ENCODE peak calls at places on chromosomes 4 and X, in five cellular contexts. Y, W, F, H and R are unnamed samples.

GRCh38 chrX:118347131-118347530 is 1.2 kb downstream of the WDR44 start:
- DNase-seq in Y (peak), W (no peak), F (no peak), H (peak), R (no peak)

GRCh38 chrX:154695913-154696312 is 42.5 kb upstream of the CTAG2 start:
- DNase-seq in Y (no peak), W (no peak), F (no peak), H (no peak), R (no peak)

GRCh38 chr4:141643557-141643956 is 7.2 kb downstream of the IL15 start:
- DNase-seq in Y (peak), W (no peak), F (no peak), H (peak), R (no peak)

GRCh38 chr4:5018603-5019002 is 655 bp downstream of the CYTL1 start:
- DNase-seq in Y (no peak), W (no peak), F (peak), H (no peak), R (no peak)

GRCh38 chrX:131728295-131729145 is 184.6 kb downstream of the OR13H1 start:
- DNase-seq in Y (peak), W (peak), F (no peak), H (no peak), R (no peak)

GRCh38 chrX:41145920-41146608 is 60.8 kb downstream of the USP9X start:
- DNase-seq in Y (peak), W (no peak), F (no peak), H (peak), R (no peak)

GRCh38 chrX:124223524-124223923 is 108.9 kb upstream of the TEX13D start:
- DNase-seq in Y (no peak), W (no peak), F (peak), H (no peak), R (no peak)

GRCh38 chr4:56803473-56803872 is 18.0 kb downstream of the SPINK2 start:
- DNase-seq in Y (peak), W (no peak), F (no peak), H (no peak), R (no peak)

GRCh38 chr4:174753031-174753430 is 76.0 kb downstream of the GLRA3 start:
- DNase-seq in Y (no peak), W (no peak), F (no peak), H (no peak), R (no peak)

GRCh38 chr4:28287837-28288236 is 1427.2 kb downstream of the STIM2 start:
- DNase-seq in Y (peak), W (no peak), F (no peak), H (peak), R (no peak)

GRCh38 chrX:8919801-8920200 is 114.1 kb downstream of the FAM9B start:
- DNase-seq in Y (no peak), W (no peak), F (no peak), H (no peak), R (no peak)

GRCh38 chr4:186689476-186689875 is 34.2 kb downstream of the FAT1 start:
- DNase-seq in Y (no peak), W (no peak), F (no peak), H (no peak), R (no peak)

GRCh38 chr4:24991015-24991414 is 39.7 kb downstream of the LGI2 start:
- DNase-seq in Y (peak), W (no peak), F (no peak), H (peak), R (no peak)

GRCh38 chr4:52550186-52550585 is 108.9 kb downstream of the USP46 start:
- DNase-seq in Y (peak), W (no peak), F (peak), H (peak), R (no peak)

GRCh38 chr4:85496146-85496849 is 21.3 kb downstream of the ARHGAP24 start:
- DNase-seq in Y (peak), W (no peak), F (no peak), H (peak), R (no peak)

GRCh38 chrX:125291124-125291523 is 28.5 kb upstream of the TEX13C start:
- DNase-seq in Y (no peak), W (no peak), F (no peak), H (no peak), R (no peak)

GRCh38 chr4:153560918-153561317 is 94.8 kb downstream of the TMEM131L start:
- DNase-seq in Y (peak), W (no peak), F (no peak), H (no peak), R (no peak)

GRCh38 chr4:48008021-48008596 is 8.4 kb downstream of the CNGA1 start:
- DNase-seq in Y (no peak), W (no peak), F (no peak), H (no peak), R (no peak)

GRCh38 chrX:154317391-154318000 is 21.9 kb downstream of the TKTL1 start:
- DNase-seq in Y (no peak), W (no peak), F (peak), H (peak), R (peak)

GRCh38 chr4:141121768-141122415 is 11.4 kb downstream of the RNF150 start:
- DNase-seq in Y (no peak), W (no peak), F (peak), H (no peak), R (no peak)

GRCh38 chr4:46648088-46648744 is 258.3 kb upstream of the GABRA2 start:
- DNase-seq in Y (peak), W (no peak), F (peak), H (peak), R (peak)

GRCh38 chr4:23934915-23935314 is 45.1 kb upstream of the PPARGC1A start:
- DNase-seq in Y (peak), W (peak), F (peak), H (peak), R (no peak)

GRCh38 chr4:165415910-165416309 is 37.1 kb downstream of the CPE start:
- DNase-seq in Y (no peak), W (no peak), F (no peak), H (no peak), R (no peak)

GRCh38 chrX:12975999-12976558 is 1.2 kb downstream of the TMSB4X start:
- DNase-seq in Y (peak), W (no peak), F (peak), H (peak), R (peak)

GRCh38 chr4:170259631-170260153 is 169.9 kb upstream of the AADAT start:
- DNase-seq in Y (peak), W (no peak), F (peak), H (peak), R (peak)

GRCh38 chrX:140299411-140299810 is 205.5 kb downstream of the SOX3 start:
- DNase-seq in Y (peak), W (no peak), F (no peak), H (no peak), R (no peak)

GRCh38 chr4:140756292-140757219 is at the start of gene TBC1D9:
- DNase-seq in Y (peak), W (peak), F (peak), H (peak), R (peak)

GRCh38 chr4:80412322-80412721 is 76.8 kb downstream of the CFAP299 start:
- DNase-seq in Y (no peak), W (no peak), F (no peak), H (no peak), R (no peak)

GRCh38 chrX:17549005-17549685 is 174.1 kb downstream of the NHS start:
- DNase-seq in Y (no peak), W (no peak), F (peak), H (no peak), R (no peak)

GRCh38 chr4:973431-974397 is at the start of gene DGKQ:
- DNase-seq in Y (peak), W (peak), F (peak), H (peak), R (peak)

GRCh38 chr4:23130845-23131244 is 438.1 kb downstream of the GBA3 start:
- DNase-seq in Y (no peak), W (no peak), F (no peak), H (no peak), R (no peak)

GRCh38 chr4:30362436-30362835 is 357.7 kb upstream of the PCDH7 start:
- DNase-seq in Y (no peak), W (no peak), F (no peak), H (no peak), R (no peak)

GRCh38 chr4:164313899-164314298 is 440.0 kb upstream of the SMIM31 start:
- DNase-seq in Y (no peak), W (no peak), F (no peak), H (no peak), R (no peak)

GRCh38 chrX:153781428-153782047 is 697 bp downstream of the SRPK3 start:
- DNase-seq in Y (no peak), W (no peak), F (no peak), H (no peak), R (no peak)

GRCh38 chr4:956531-957230 is 16.7 kb downstream of the DGKQ start:
- DNase-seq in Y (no peak), W (no peak), F (peak), H (no peak), R (no peak)

GRCh38 chr4:89001647-89002518 is 55.1 kb downstream of the FAM13A start:
- DNase-seq in Y (no peak), W (no peak), F (no peak), H (peak), R (peak)

GRCh38 chr4:123876122-123876521 is 479.5 kb downstream of the SPRY1 start:
- DNase-seq in Y (no peak), W (no peak), F (no peak), H (no peak), R (no peak)
- H3K4me3 ChIP-seq in Y (no peak), W (no peak), F (no peak), H (no peak), R (no peak)

DNA sequence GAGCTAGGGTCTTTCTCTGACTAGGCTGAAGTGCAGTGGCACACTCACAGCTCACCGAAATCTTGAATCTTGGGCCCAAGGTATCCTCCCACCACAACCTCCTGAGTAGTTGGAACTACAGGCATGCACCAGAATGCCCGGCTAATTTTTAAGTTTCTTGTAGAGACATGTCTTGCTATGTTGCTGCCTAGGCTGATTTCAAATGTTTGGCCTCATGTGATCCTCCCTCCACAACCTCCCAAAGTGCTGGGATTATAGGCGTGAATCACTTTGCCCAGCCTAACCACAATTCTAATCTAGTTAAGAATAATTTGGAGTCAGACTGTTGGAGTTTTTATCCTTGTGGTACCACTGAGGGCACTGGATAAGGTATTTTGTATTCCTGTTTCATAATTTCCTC is 317.5 kb upstream of the AGA start:
- DNase-seq in Y (no peak), W (no peak), F (no peak), H (peak), R (no peak)
- TF ChIP-seq CTCF in Y (no peak), W (no peak), F (no peak), H (no peak), R (no peak)

DNA sequence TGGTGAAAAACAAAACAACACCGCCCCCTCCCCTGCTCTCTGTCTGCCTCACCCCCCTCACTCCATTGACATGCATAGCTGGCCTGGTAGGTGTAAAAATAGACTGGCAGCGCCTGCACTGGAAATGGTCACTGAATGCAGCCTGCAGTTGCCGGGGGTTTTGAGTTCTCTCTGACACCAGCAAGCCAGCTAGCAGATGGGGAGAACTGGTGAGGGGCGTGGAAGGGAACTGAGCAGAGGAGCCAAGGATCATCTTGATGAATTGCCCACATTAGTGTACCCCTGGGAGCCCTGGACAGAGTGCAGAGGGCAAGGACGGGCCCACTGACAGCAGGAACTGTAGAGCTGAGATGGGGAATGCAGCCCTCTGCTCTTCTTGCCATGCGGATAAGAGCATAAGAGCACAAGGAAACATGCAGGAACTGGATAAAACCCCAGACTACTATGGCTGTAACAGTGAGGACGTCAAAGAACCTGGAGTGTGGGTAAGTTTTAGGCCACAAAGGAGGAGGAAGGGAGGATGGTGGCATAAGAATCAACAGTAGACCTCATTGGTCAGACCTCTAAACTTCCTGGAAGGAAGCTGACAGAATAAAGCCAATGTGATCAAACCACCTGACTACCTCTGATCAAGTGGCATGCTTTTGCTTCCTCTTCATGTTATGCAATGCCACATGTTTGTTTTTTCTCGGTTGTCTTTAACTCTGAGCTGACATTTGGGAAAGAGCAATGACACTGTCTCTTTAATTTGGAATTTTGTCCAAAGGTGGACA is 96.3 kb downstream of the ANK2 start:
- DNase-seq in Y (no peak), W (peak), F (peak), H (no peak), R (peak)
- H3K4me3 ChIP-seq in Y (no peak), W (peak), F (no peak), H (no peak), R (no peak)

GRCh38 chr4:20305976-20306375 is 54.3 kb downstream of the SLIT2 start:
- DNase-seq in Y (no peak), W (no peak), F (no peak), H (peak), R (peak)
- TF ChIP-seq CTCF in Y (peak), W (no peak), F (no peak), H (peak), R (peak)

GRCh38 chr4:109648266-109648996 is 54.8 kb downstream of the CASP6 start:
- DNase-seq in Y (no peak), W (no peak), F (no peak), H (peak), R (no peak)

GRCh38 chr4:109655396-109655795 is 47.8 kb downstream of the CASP6 start:
- DNase-seq in Y (peak), W (no peak), F (no peak), H (no peak), R (no peak)

GRCh38 chr4:109645874-109646591 is 57.2 kb downstream of the CASP6 start:
- DNase-seq in Y (no peak), W (no peak), F (no peak), H (no peak), R (no peak)

GRCh38 chr4:109648997-109649575 is 54.2 kb downstream of the CASP6 start:
- DNase-seq in Y (no peak), W (no peak), F (no peak), H (no peak), R (no peak)

GRCh38 chr4:109649872-109650271 is 53.4 kb downstream of the CASP6 start:
- DNase-seq in Y (no peak), W (no peak), F (no peak), H (no peak), R (no peak)
- H3K4me3 ChIP-seq in Y (no peak), W (no peak), F (no peak), H (no peak), R (no peak)